ENCODE peak calls at places on chromosomes 7 and 10, in five cellular contexts. C is uterus, T is heart right ventricle, I is BJ, M is mesendoderm. P is an unnamed sample.

GRCh38 chr10:71475243-71475871 is 78.6 kb downstream of the CDH23 start:
- DNase-seq in C (peak), T (peak), I (no peak), M (peak), P (no peak)

GRCh38 chr10:119502214-119502613 is 40.3 kb downstream of the RGS10 start:
- DNase-seq in C (no peak), T (no peak), I (no peak), M (peak), P (no peak)

GRCh38 chr10:122165492-122165832 is 105.6 kb upstream of the BTBD16 start:
- DNase-seq in C (no peak), T (no peak), I (no peak), M (no peak), P (no peak)

GRCh38 chr10:93305122-93305521 is 177.0 kb downstream of the MYOF start:
- DNase-seq in C (no peak), T (no peak), I (no peak), M (peak), P (no peak)

GRCh38 chr10:130127612-130128607 is 8.3 kb upstream of the GLRX3 start:
- DNase-seq in C (peak), T (no peak), I (peak), M (peak), P (peak)

GRCh38 chr7:70700935-70701425 is 431.0 kb upstream of the GALNT17 start:
- DNase-seq in C (no peak), T (no peak), I (no peak), M (no peak), P (no peak)

GRCh38 chr10:398954-399353 is 263.7 kb downstream of the ZMYND11 start:
- DNase-seq in C (no peak), T (no peak), I (no peak), M (peak), P (no peak)

GRCh38 chr7:2802082-2802481 is 42.0 kb downstream of the GNA12 start:
- DNase-seq in C (no peak), T (no peak), I (no peak), M (peak), P (no peak)

GRCh38 chr10:132918617-132919373 is 23.6 kb downstream of the CFAP46 start:
- DNase-seq in C (no peak), T (no peak), I (no peak), M (no peak), P (no peak)

GRCh38 chr7:110522061-110522750 is 568.7 kb upstream of the LRRN3 start:
- DNase-seq in C (no peak), T (no peak), I (no peak), M (no peak), P (no peak)

GRCh38 chr7:2002561-2003450 is 229.9 kb downstream of the MAD1L1 start:
- DNase-seq in C (no peak), T (peak), I (no peak), M (no peak), P (no peak)

GRCh38 chr10:100562806-100563293 is 27.1 kb downstream of the HIF1AN start:
- DNase-seq in C (peak), T (no peak), I (no peak), M (peak), P (peak)

GRCh38 chr10:74977913-74978847 is 133.3 kb upstream of the SAMD8 start:
- DNase-seq in C (no peak), T (no peak), I (no peak), M (no peak), P (no peak)

GRCh38 chr7:29563590-29564454 is at the start of gene PRR15:
- DNase-seq in C (peak), T (peak), I (no peak), M (peak), P (no peak)

GRCh38 chr7:40700653-40701475 is 566.1 kb downstream of the SUGCT start:
- DNase-seq in C (no peak), T (no peak), I (no peak), M (peak), P (peak)

GRCh38 chr7:157263156-157263555 is 73.6 kb upstream of the DNAJB6 start:
- DNase-seq in C (no peak), T (no peak), I (no peak), M (no peak), P (no peak)

GRCh38 chr10:110494532-110494931 is 3.2 kb upstream of the DUSP5 start:
- DNase-seq in C (no peak), T (no peak), I (no peak), M (no peak), P (no peak)

GRCh38 chr7:7653568-7654187 is 13.1 kb downstream of the UMAD1 start:
- DNase-seq in C (no peak), T (no peak), I (no peak), M (peak), P (no peak)

GRCh38 chr10:78648256-78648860 is 420.4 kb upstream of the ZMIZ1 start:
- DNase-seq in C (no peak), T (no peak), I (no peak), M (no peak), P (no peak)

GRCh38 chr10:77274046-77274795 is 363.4 kb downstream of the KCNMA1 start:
- DNase-seq in C (peak), T (no peak), I (peak), M (no peak), P (no peak)

GRCh38 chr7:35492451-35493175 is 202.3 kb downstream of the HERPUD2 start:
- DNase-seq in C (no peak), T (no peak), I (no peak), M (no peak), P (no peak)

GRCh38 chr10:94314913-94315545 is 47.7 kb downstream of the NOC3L start:
- DNase-seq in C (no peak), T (no peak), I (no peak), M (peak), P (peak)

GRCh38 chr7:102916426-102916825 is 3.6 kb downstream of the LRRC17 start:
- DNase-seq in C (no peak), T (no peak), I (no peak), M (no peak), P (peak)

GRCh38 chr7:65459438-65459837 is 85.8 kb downstream of the ZNF92 start:
- DNase-seq in C (no peak), T (no peak), I (no peak), M (no peak), P (no peak)

GRCh38 chr7:45708046-45708950 is 134.1 kb downstream of the ADCY1 start:
- DNase-seq in C (no peak), T (no peak), I (no peak), M (no peak), P (no peak)

GRCh38 chr7:76356823-76357222 is 2.0 kb downstream of the YWHAG start:
- DNase-seq in C (no peak), T (no peak), I (no peak), M (peak), P (no peak)

GRCh38 chr10:127162841-127163240 is 33.5 kb downstream of the INSYN2A start:
- DNase-seq in C (no peak), T (no peak), I (no peak), M (no peak), P (no peak)

GRCh38 chr10:70125918-70126590 is 6.6 kb downstream of the AIFM2 start:
- DNase-seq in C (no peak), T (no peak), I (no peak), M (no peak), P (no peak)

GRCh38 chr7:144842377-144842851 is 6.6 kb upstream of the TPK1 start:
- DNase-seq in C (no peak), T (no peak), I (no peak), M (peak), P (no peak)

GRCh38 chr7:82050134-82050533 is 280.3 kb upstream of the HGF start:
- DNase-seq in C (peak), T (no peak), I (peak), M (peak), P (peak)

GRCh38 chr10:78852447-78852846 is 216.3 kb upstream of the ZMIZ1 start:
- DNase-seq in C (no peak), T (no peak), I (no peak), M (no peak), P (no peak)

GRCh38 chr7:138907438-138907837 is 73.8 kb downstream of the KIAA1549 start:
- DNase-seq in C (no peak), T (no peak), I (no peak), M (no peak), P (no peak)

GRCh38 chr7:81956520-81956919 is 186.7 kb upstream of the HGF start:
- DNase-seq in C (no peak), T (no peak), I (no peak), M (peak), P (peak)

GRCh38 chr10:7260912-7261700 is 149.7 kb downstream of the SFMBT2 start:
- DNase-seq in C (no peak), T (no peak), I (no peak), M (no peak), P (peak)

GRCh38 chr7:100371561-100372171 is 1.6 kb upstream of the PILRA start:
- DNase-seq in C (no peak), T (no peak), I (no peak), M (peak), P (no peak)

DNA sequence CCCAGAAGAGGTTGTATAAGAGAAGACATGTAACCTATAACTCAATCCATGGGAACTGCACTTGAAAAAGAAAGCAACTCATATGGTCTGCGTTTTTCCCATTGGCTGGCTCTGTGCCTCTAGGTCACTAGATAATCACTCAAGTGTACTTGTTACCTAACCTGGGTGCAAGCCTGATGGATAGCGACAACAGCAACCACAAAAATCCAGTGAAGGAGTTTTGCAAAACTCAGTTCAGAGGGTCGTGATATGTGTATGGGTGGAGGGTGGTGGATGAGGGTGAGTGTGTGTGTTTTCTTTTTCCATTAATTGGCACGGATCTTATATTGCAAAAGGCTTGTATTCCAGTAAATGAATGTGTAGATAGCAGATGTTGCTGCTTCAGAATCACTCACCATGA is 287.0 kb upstream of the DKK1 start:
- DNase-seq in C (no peak), T (no peak), I (no peak), M (no peak), P (peak)
- H3K4me3 ChIP-seq in C (no peak), T (no peak), I (no peak), M (no peak), P (no peak)

DNA sequence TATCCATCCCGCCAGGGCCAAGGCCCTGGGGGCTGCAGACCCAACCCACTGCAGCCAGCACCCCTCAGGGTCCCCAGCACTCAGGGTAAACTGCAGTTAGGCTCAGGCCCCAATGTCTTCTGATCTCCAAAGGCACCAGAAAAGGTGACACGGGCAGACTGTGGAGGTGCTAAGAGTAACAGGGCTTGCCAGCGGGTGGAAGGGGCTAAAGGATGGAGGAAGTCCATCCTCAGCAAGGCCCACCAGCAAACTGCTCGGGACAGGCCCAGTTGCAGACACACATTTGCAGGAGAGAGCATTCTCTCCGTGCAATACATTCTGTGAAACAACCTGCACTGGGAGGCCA is 95.6 kb upstream of the DDC start:
- DNase-seq in C (no peak), T (no peak), I (no peak), M (no peak), P (no peak)
- H3K4me3 ChIP-seq in C (no peak), T (no peak), I (no peak), M (no peak), P (no peak)

GRCh38 chr7:84085147-84085546 is 109.4 kb downstream of the SEMA3A start:
- DNase-seq in C (no peak), T (no peak), I (no peak), M (no peak), P (peak)
- H3K4me3 ChIP-seq in C (no peak), T (no peak), I (no peak), M (no peak), P (no peak)

GRCh38 chr7:78576196-78576595 is 777.6 kb downstream of the PHTF2 start:
- DNase-seq in C (no peak), T (no peak), I (peak), M (peak), P (no peak)

DNA sequence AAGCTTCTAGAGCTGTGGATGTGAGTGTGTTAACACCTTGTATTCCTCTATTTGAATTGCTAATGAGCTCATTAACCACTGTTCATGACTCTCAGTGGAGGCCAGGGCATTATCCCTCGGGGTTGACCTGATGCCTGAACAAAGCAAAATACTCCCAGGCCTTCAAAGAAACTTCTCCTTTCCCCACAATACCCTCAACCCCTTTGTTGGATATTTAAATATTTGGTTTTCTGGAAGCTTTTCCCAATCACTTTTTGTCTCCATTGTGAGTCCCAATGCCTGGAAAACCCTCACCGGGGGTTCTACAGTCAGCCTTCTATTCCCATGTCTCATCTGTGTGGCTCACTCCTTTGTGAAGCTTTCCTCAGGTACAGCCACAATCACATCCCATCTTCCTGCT is 780.1 kb downstream of the PHTF2 start:
- DNase-seq in C (no peak), T (no peak), I (no peak), M (peak), P (no peak)
- H3K4me3 ChIP-seq in C (no peak), T (no peak), I (no peak), M (no peak), P (no peak)

GRCh38 chr7:73680501-73680900 is 2.8 kb downstream of the DNAJC30 start:
- DNase-seq in C (no peak), T (no peak), I (no peak), M (no peak), P (no peak)

GRCh38 chr7:73678862-73679261 is 4.4 kb downstream of the DNAJC30 start:
- DNase-seq in C (no peak), T (no peak), I (no peak), M (no peak), P (no peak)

GRCh38 chr7:73682745-73683055 is 553 bp downstream of the DNAJC30 start:
- DNase-seq in C (no peak), T (no peak), I (no peak), M (no peak), P (no peak)

GRCh38 chr7:73679709-73680108 is 3.5 kb downstream of the DNAJC30 start:
- DNase-seq in C (no peak), T (no peak), I (no peak), M (no peak), P (no peak)

DNA sequence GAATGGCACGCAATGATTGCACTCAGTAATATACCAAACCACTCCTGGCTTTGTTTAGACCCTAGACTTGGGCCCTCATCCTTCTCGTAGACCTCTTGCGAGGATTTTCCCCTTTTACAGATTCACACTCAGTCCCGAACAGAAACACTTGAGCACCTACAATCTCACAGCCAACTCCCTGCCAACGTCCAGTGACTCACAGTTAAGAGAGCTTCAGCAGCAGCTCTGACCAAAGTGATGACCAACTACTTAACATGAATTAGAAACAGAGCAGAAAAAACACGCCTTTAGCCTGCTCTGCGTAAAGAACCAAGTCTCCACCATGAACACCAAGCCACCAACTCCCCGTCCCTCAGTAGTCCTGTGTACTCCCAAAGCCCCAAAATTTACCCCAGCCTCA is 2.2 kb downstream of the DNAJC30 start:
- DNase-seq in C (no peak), T (no peak), I (no peak), M (no peak), P (no peak)
- H3K4me3 ChIP-seq in C (no peak), T (no peak), I (no peak), M (no peak), P (no peak)

DNA sequence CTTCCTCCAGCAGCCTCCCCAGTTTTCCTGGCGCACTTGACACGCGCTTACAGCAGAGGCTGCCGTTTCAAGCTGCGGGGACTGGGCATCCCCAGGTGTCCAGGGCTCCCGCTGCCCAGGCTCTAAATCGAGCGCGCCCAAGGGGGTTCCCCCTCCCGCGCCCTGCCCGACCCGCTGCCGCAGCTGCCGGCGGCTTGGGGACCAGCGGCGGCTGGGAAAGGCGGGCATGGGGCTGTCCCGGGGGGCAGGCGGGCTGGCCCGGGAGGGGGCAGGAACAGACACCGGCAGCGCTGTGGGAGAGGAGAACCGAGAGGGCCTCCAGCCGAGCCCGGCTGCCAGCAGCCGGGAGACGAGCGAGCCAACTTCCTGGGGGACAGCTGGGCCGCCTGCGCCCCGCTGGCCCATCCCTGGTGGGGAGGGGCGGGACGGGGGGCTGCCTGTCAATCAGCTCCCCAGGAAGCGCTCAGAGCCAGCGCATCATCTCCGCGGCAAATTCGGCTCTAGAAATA is 14.9 kb downstream of the GRID2IP start:
- DNase-seq in C (no peak), T (no peak), I (no peak), M (no peak), P (no peak)
- H3K4me3 ChIP-seq in C (no peak), T (peak), I (no peak), M (peak), P (peak)

P was measured in skeletal muscle cell.